ENCODE peak calls at places on chromosomes 1 and 21, in four cellular contexts. M, H, I and E are unnamed samples.
A peak's percentile ranks its signal among the peaks of the same experiment; 100 is the strongest.

GRCh38 chr1:225654277-225654597 is 1.3 kb upstream of the ENAH start:
- DNase-seq in I (peak; percentile 29), M (no peak), H (no peak), E (no peak)

GRCh38 chr21:44726803-44727202 is 15.4 kb upstream of the TSPEAR start:
- DNase-seq in H (no peak), I (no peak), M (no peak), E (no peak)

GRCh38 chr1:192544983-192545393 is 30.6 kb upstream of the RGS1 start:
- DNase-seq in I (peak; percentile 14), M (no peak), H (peak; percentile 73), E (no peak)

GRCh38 chr1:219790834-219791615 is 137.3 kb downstream of the SLC30A10 start:
- DNase-seq in H (peak; percentile 29), M (no peak), I (no peak), E (no peak)

GRCh38 chr1:60280764-60281278 is 207.3 kb upstream of the C1orf87 start:
- DNase-seq in M (no peak), H (no peak), I (no peak), E (peak; percentile 20)

GRCh38 chr1:8423134-8423701 is 105.3 kb downstream of the SLC45A1 start:
- DNase-seq in H (no peak), M (no peak), I (peak; percentile 30), E (peak; percentile 47)

GRCh38 chr1:192379536-192379935 is 62.7 kb downstream of the RGS21 start:
- DNase-seq in H (no peak), I (no peak), M (no peak), E (no peak)

GRCh38 chr1:1157914-1158710 is 15.6 kb upstream of the TTLL10 start:
- DNase-seq in M (no peak), I (peak; percentile 77), H (peak; percentile 9), E (peak; percentile 64)

GRCh38 chr1:226402615-226403521 is 5.0 kb downstream of the PARP1 start:
- DNase-seq in I (no peak), M (no peak), H (no peak), E (no peak)

GRCh38 chr1:11286735-11287410 is 13.9 kb downstream of the UBIAD1 start:
- DNase-seq in H (peak; percentile 7), M (no peak), I (peak; percentile 83), E (peak; percentile 74)

GRCh38 chr1:27823784-27824183 is 6.8 kb upstream of the PPP1R8 start:
- DNase-seq in H (no peak), M (no peak), I (no peak), E (no peak)

GRCh38 chr1:61123321-61123720 is 41.0 kb downstream of the NFIA start:
- DNase-seq in M (no peak), H (no peak), I (no peak), E (no peak)

GRCh38 chr1:9263276-9263855 is 28.8 kb downstream of the H6PD start:
- DNase-seq in I (no peak), H (no peak), M (no peak), E (no peak)

GRCh38 chr1:147768582-147768981 is 8.2 kb upstream of the GJA5 start:
- DNase-seq in H (no peak), I (no peak), M (no peak), E (no peak)

GRCh38 chr1:54287821-54288220 is 87.9 kb downstream of the MRPL37 start:
- DNase-seq in M (no peak), I (no peak), H (peak; percentile 48), E (no peak)

GRCh38 chr1:44405804-44406743 is 1.0 kb downstream of the RNF220 start:
- DNase-seq in H (no peak), I (peak; percentile 68), M (no peak), E (peak; percentile 40)

GRCh38 chr1:200778766-200779165 is 40.1 kb downstream of the CAMSAP2 start:
- DNase-seq in I (no peak), H (peak; percentile 25), M (no peak), E (no peak)

GRCh38 chr1:39081266-39082139 is 55.4 kb downstream of the NDUFS5 start:
- DNase-seq in M (no peak), I (no peak), H (no peak), E (peak; percentile 57)

GRCh38 chr1:71232166-71232763 is 151.4 kb upstream of the ZRANB2 start:
- DNase-seq in H (no peak), I (no peak), M (no peak), E (no peak)

GRCh38 chr1:150537732-150538684 is 11.2 kb upstream of the ADAMTSL4 start:
- DNase-seq in H (peak; percentile 84), M (no peak), I (peak; percentile 77), E (peak; percentile 18)

GRCh38 chr1:3054474-3054873 is 14.5 kb upstream of the PRDM16 start:
- DNase-seq in H (no peak), I (no peak), M (no peak), E (no peak)

GRCh38 chr1:207314836-207315235 is 6.6 kb upstream of the CD55 start:
- DNase-seq in H (no peak), I (no peak), M (no peak), E (no peak)

GRCh38 chr1:25239681-25240541 is 7.3 kb downstream of the RSRP1 start:
- DNase-seq in M (peak; percentile 92), H (peak; percentile 91), I (peak; percentile 96), E (peak; percentile 89)

GRCh38 chr1:41537788-41538351 is 53.4 kb upstream of the EDN2 start:
- DNase-seq in M (no peak), H (peak; percentile 84), I (no peak), E (no peak)

GRCh38 chr1:221675880-221676800 is 65.7 kb downstream of the DUSP10 start:
- DNase-seq in I (no peak), M (no peak), H (no peak), E (no peak)

GRCh38 chr1:27563407-27564263 is 40.3 kb downstream of the AHDC1 start:
- DNase-seq in M (no peak), I (no peak), H (peak; percentile 46), E (no peak)

GRCh38 chr1:43779266-43779665 is 71.9 kb downstream of the ST3GAL3 start:
- DNase-seq in H (no peak), M (no peak), I (peak; percentile 46), E (no peak)

GRCh38 chr1:2414297-2414958 is 2.1 kb upstream of the PEX10 start:
- DNase-seq in H (peak; percentile 55), I (peak; percentile 88), M (peak; percentile 66), E (peak; percentile 89)

GRCh38 chr1:109377698-109378097 is 20.0 kb downstream of the SORT1 start:
- DNase-seq in I (no peak), M (no peak), H (no peak), E (no peak)

GRCh38 chr1:27299385-27300252 is 22.3 kb upstream of the TMEM222 start:
- DNase-seq in H (peak; percentile 98), I (peak; percentile 64), M (no peak), E (peak; percentile 51)

GRCh38 chr1:28509705-28510349 is 4.0 kb downstream of the RCC1 start:
- DNase-seq in M (no peak), I (no peak), H (no peak), E (no peak)

GRCh38 chr1:183370399-183371058 is 47.7 kb downstream of the NMNAT2 start:
- DNase-seq in M (no peak), H (no peak), I (no peak), E (no peak)

GRCh38 chr1:39269349-39269748 is 64.9 kb downstream of the MACF1 start:
- DNase-seq in I (no peak), M (no peak), H (no peak), E (no peak)

GRCh38 chr1:115933625-115934024 is 42.7 kb upstream of the SLC22A15 start:
- DNase-seq in I (no peak), M (no peak), H (no peak), E (no peak)

GRCh38 chr1:109963864-109964263 is 20.7 kb upstream of the AHCYL1 start:
- DNase-seq in M (no peak), H (peak; percentile 55), I (no peak), E (no peak)

GRCh38 chr1:229661022-229661877 is 35.2 kb downstream of the URB2 start:
- DNase-seq in I (peak; percentile 91), H (peak; percentile 79), M (peak; percentile 85), E (peak; percentile 92)

GRCh38 chr1:214331827-214332423 is 51.0 kb downstream of the SMYD2 start:
- DNase-seq in M (peak; percentile 46), I (peak; percentile 79), H (peak; percentile 52), E (peak; percentile 61)

GRCh38 chr1:2555634-2556276 is 416 bp upstream of the TNFRSF14 start:
- DNase-seq in M (no peak), I (no peak), H (no peak), E (no peak)